ENCODE peak calls at places on chromosomes 5 and 9, in ten cellular contexts. J is fibroblast of lung; Y is fibroblast of mammary gland; A is AG09319; C is DMS153; G is SJSA1; W is kidney tubule cell; V is MV-4-11; H is posterior vena cava; B is stimulated activated CD4-positive, alpha-beta T cell treated with anti-CD3 and anti-CD28 coated beads, Interleukin-12 subunit alpha, Interleukin-12 subunit beta, amount 100 ng/mL, for 24 hours. R is an unnamed sample.

GRCh38 chr5:176608937-176609723 is 826 bp downstream of the GPRIN1 start:
- DNase-seq in J (no peak), Y (no peak), A (no peak), C (no peak), G (no peak), W (peak; percentile 81), V (peak; percentile 6), H (no peak), B (no peak), R (no peak)

GRCh38 chr5:71528206-71528605 is 58.9 kb upstream of the MCCC2 start:
- DNase-seq in J (peak; percentile 10), Y (peak; percentile 24), A (no peak), C (no peak), G (no peak), W (no peak), V (peak; percentile 3), H (no peak), B (no peak), R (no peak)

GRCh38 chr5:43973318-43973717 is 370.3 kb downstream of the NNT start:
- DNase-seq in J (peak; percentile 85), Y (peak; percentile 71), A (no peak), C (no peak), G (no peak), W (no peak), V (peak; percentile 55), H (no peak), B (no peak), R (peak; percentile 8)

GRCh38 chr9:71490810-71491209 is 277.5 kb downstream of the CEMIP2 start:
- DNase-seq in J (no peak), Y (peak; percentile 2), A (no peak), C (no peak), G (no peak), W (peak; percentile 26), V (peak; percentile 12), H (no peak), B (no peak), R (peak; percentile 1)

GRCh38 chr5:97600486-97600885 is 417.4 kb upstream of the RIOK2 start:
- DNase-seq in J (no peak), Y (peak; percentile 58), A (no peak), C (no peak), G (no peak), W (peak; percentile 9), V (no peak), H (no peak), B (no peak), R (no peak)

GRCh38 chr5:66247176-66247960 is 103.3 kb downstream of the SREK1 start:
- DNase-seq in J (peak; percentile 71), Y (peak; percentile 88), A (peak; percentile 22), C (no peak), G (peak; percentile 75), W (peak; percentile 65), V (peak; percentile 46), H (no peak), B (no peak), R (peak; percentile 9)

GRCh38 chr5:56612353-56612752 is 203.0 kb upstream of the MAP3K1 start:
- DNase-seq in J (no peak), Y (no peak), A (no peak), C (no peak), G (no peak), W (no peak), V (no peak), H (no peak), B (no peak), R (no peak)

GRCh38 chr9:126514037-126514821 is 99.5 kb upstream of the LMX1B start:
- DNase-seq in J (peak; percentile 28), Y (peak; percentile 25), A (no peak), C (no peak), G (peak; percentile 14), W (peak; percentile 33), V (peak; percentile 19), H (peak; percentile 89), B (peak; percentile 56), R (peak; percentile 72)

GRCh38 chr5:81151546-81151945 is 81.6 kb upstream of the CKMT2 start:
- DNase-seq in J (peak; percentile 75), Y (peak; percentile 50), A (peak; percentile 11), C (no peak), G (no peak), W (peak; percentile 42), V (no peak), H (no peak), B (no peak), R (no peak)

GRCh38 chr9:18238254-18238653 is 235.7 kb upstream of the ADAMTSL1 start:
- DNase-seq in J (peak; percentile 84), Y (peak; percentile 80), A (no peak), C (no peak), G (peak; percentile 61), W (peak; percentile 75), V (no peak), H (no peak), B (no peak), R (no peak)

GRCh38 chr9:3804148-3804547 is 278.3 kb upstream of the RFX3 start:
- DNase-seq in J (peak; percentile 44), Y (peak; percentile 62), A (no peak), C (no peak), G (no peak), W (no peak), V (no peak), H (no peak), B (no peak), R (no peak)

GRCh38 chr9:121453232-121453892 is 46.3 kb downstream of the GGTA1 start:
- DNase-seq in J (no peak), Y (no peak), A (no peak), C (no peak), G (no peak), W (no peak), V (no peak), H (no peak), B (no peak), R (no peak)

GRCh38 chr5:7857361-7857760 is 6.4 kb upstream of the CFAP90 start:
- DNase-seq in J (no peak), Y (no peak), A (no peak), C (no peak), G (no peak), W (no peak), V (no peak), H (no peak), B (no peak), R (no peak)

GRCh38 chr5:137431051-137431450 is 68.1 kb downstream of the SPOCK1 start:
- DNase-seq in J (no peak), Y (no peak), A (no peak), C (no peak), G (no peak), W (peak; percentile 50), V (no peak), H (no peak), B (no peak), R (no peak)